ENCODE peak calls at places on chromosomes 4 and X, in eight cellular contexts. B, Z, U, Q, C, K, M and F are unnamed samples.

GRCh38 chr4:4334798-4335520 is 44.9 kb downstream of the ZBTB49 start:
- DNase-seq in B (peak; percentile 45), Z (peak; percentile 58), U (peak; percentile 60), Q (peak; percentile 41), C (peak; percentile 81), K (no peak), M (peak; percentile 44), F (peak; percentile 8)

GRCh38 chr4:31657859-31658258 is 937.7 kb downstream of the PCDH7 start:
- DNase-seq in B (no peak), Z (no peak), U (peak; percentile 12), Q (no peak), C (no peak), K (no peak), M (no peak), F (peak; percentile 26)

GRCh38 chr4:156298230-156298629 is 344.6 kb upstream of the CTSO start:
- DNase-seq in B (peak; percentile 17), Z (peak; percentile 81), U (peak; percentile 77), Q (no peak), C (no peak), K (no peak), M (no peak), F (peak; percentile 95)

GRCh38 chr4:173752610-173753009 is 222.6 kb upstream of the HAND2 start:
- DNase-seq in B (peak; percentile 41), Z (no peak), U (peak; percentile 38), Q (no peak), C (peak; percentile 85), K (no peak), M (peak; percentile 22), F (no peak)

GRCh38 chrX:13898084-13898483 is 81.2 kb upstream of the GPM6B start:
- DNase-seq in B (peak; percentile 2), Z (peak; percentile 2), U (peak; percentile 58), Q (no peak), C (no peak), K (peak; percentile 25), M (no peak), F (no peak)

GRCh38 chr4:173821031-173821430 is 291.0 kb upstream of the HAND2 start:
- DNase-seq in B (no peak), Z (peak; percentile 65), U (no peak), Q (no peak), C (no peak), K (no peak), M (no peak), F (peak; percentile 3)

GRCh38 chrX:3548743-3549441 is 164.6 kb downstream of the PRKX start:
- DNase-seq in B (peak; percentile 58), Z (peak; percentile 88), U (peak; percentile 86), Q (no peak), C (no peak), K (no peak), M (peak; percentile 9), F (peak; percentile 62)

GRCh38 chrX:118847676-118848075 is 24.1 kb downstream of the ZCCHC12 start:
- DNase-seq in B (peak; percentile 49), Z (peak; percentile 46), U (peak; percentile 68), Q (no peak), C (no peak), K (no peak), M (no peak), F (peak; percentile 12)

GRCh38 chr4:158787718-158788441 is 19.1 kb downstream of the FNIP2 start:
- DNase-seq in B (no peak), Z (no peak), U (no peak), Q (no peak), C (no peak), K (no peak), M (no peak), F (no peak)

GRCh38 chr4:158793021-158793420 is 24.2 kb downstream of the FNIP2 start:
- DNase-seq in B (no peak), Z (no peak), U (no peak), Q (no peak), C (no peak), K (no peak), M (no peak), F (no peak)

GRCh38 chr4:158788608-158789007 is 19.8 kb downstream of the FNIP2 start:
- DNase-seq in B (no peak), Z (no peak), U (no peak), Q (no peak), C (no peak), K (no peak), M (no peak), F (no peak)

GRCh38 chr4:158791588-158791987 is 22.8 kb downstream of the FNIP2 start:
- DNase-seq in B (no peak), Z (no peak), U (no peak), Q (no peak), C (no peak), K (no peak), M (no peak), F (no peak)

DNA sequence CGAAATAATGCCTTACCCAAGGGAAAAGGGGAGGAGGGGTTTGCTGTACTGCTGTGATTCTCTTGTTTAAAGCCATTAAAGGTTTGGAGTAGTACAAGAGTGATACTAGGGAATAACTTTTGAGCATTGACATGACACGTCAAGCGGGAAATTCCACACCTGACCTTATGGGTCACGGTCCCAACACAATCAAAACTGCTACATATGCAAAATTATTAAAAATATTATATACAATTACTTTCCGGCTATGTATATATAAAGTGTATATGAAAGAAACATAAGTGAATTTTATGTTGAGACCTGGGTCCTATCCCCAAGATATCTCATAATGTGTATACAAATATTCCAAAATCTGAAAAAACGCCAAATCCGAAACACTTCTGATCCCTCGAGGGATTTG is 21.0 kb downstream of the FNIP2 start:
- DNase-seq in B (no peak), Z (no peak), U (no peak), Q (no peak), C (no peak), K (no peak), M (no peak), F (no peak)
- H3K4me1 ChIP-seq in B (peaks cover 20% of the 10 kb centered on the region), Z (no peaks in the 10 kb centered on the region), U (peaks cover 64% of the 10 kb centered on the region), Q (peaks cover 95% of the 10 kb centered on the region), C (no peaks in the 10 kb centered on the region), K (peaks cover 49% of the 10 kb centered on the region), M (peaks cover 28% of the 10 kb centered on the region), F (peaks cover 9% of the 10 kb centered on the region)

GRCh38 chr4:1565598-1566295 is 118.4 kb downstream of the FAM53A start:
- DNase-seq in B (no peak), Z (no peak), U (no peak), Q (no peak), C (no peak), K (no peak), M (no peak), F (no peak)

GRCh38 chr4:1567808-1568581 is 116.1 kb downstream of the FAM53A start:
- DNase-seq in B (no peak), Z (no peak), U (no peak), Q (no peak), C (no peak), K (no peak), M (no peak), F (no peak)

GRCh38 chr4:1566838-1567518 is 117.1 kb downstream of the FAM53A start:
- DNase-seq in B (no peak), Z (no peak), U (no peak), Q (no peak), C (peak; percentile 63), K (no peak), M (no peak), F (no peak)

GRCh38 chr4:1568855-1569460 is 115.2 kb downstream of the FAM53A start:
- DNase-seq in B (no peak), Z (no peak), U (no peak), Q (no peak), C (no peak), K (no peak), M (no peak), F (no peak)

DNA sequence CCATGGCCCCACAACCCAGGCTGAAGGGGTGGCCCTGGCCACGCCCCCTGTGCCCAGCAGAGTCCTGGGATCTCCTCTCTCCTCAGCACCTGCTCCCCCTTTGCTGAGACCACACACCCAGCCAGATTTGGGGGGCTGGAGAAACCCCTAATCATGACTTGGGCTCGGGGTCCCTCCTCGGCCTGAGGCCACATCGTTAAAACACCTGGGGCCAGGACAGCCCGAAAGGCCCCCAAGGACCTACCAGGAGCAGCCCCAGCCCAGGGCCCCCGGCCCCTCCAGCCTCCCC is 116.7 kb downstream of the FAM53A start:
- DNase-seq in B (no peak), Z (no peak), U (no peak), Q (no peak), C (no peak), K (no peak), M (no peak), F (no peak)
- H3K4me1 ChIP-seq in B (peaks cover 4% of the 10 kb centered on the region), Z (no peaks in the 10 kb centered on the region), U (peaks cover 13% of the 10 kb centered on the region), Q (no peaks in the 10 kb centered on the region), C (peaks cover 9% of the 10 kb centered on the region), K (peaks cover 10% of the 10 kb centered on the region), M (no peaks in the 10 kb centered on the region), F (no peaks in the 10 kb centered on the region)

GRCh38 chr4:24881508-24882071 is 31.3 kb downstream of the CCDC149 start:
- DNase-seq in B (no peak), Z (no peak), U (no peak), Q (no peak), C (no peak), K (no peak), M (no peak), F (no peak)

GRCh38 chr4:24885342-24885741 is 27.5 kb downstream of the CCDC149 start:
- DNase-seq in B (no peak), Z (no peak), U (peak; percentile 8), Q (no peak), C (no peak), K (no peak), M (no peak), F (peak; percentile 29)

GRCh38 chr4:24886596-24886995 is 26.2 kb downstream of the CCDC149 start:
- DNase-seq in B (no peak), Z (no peak), U (no peak), Q (no peak), C (no peak), K (no peak), M (no peak), F (no peak)

GRCh38 chr4:24887881-24888430 is 24.9 kb downstream of the CCDC149 start:
- DNase-seq in B (no peak), Z (no peak), U (no peak), Q (no peak), C (no peak), K (no peak), M (no peak), F (no peak)

GRCh38 chr4:24884925-24885324 is 27.9 kb downstream of the CCDC149 start:
- DNase-seq in B (no peak), Z (no peak), U (no peak), Q (no peak), C (no peak), K (no peak), M (no peak), F (no peak)
- H3K4me1 ChIP-seq in B (no peaks in the 10 kb centered on the region), Z (no peaks in the 10 kb centered on the region), U (peaks cover 4% of the 10 kb centered on the region), Q (no peaks in the 10 kb centered on the region), C (no peaks in the 10 kb centered on the region), K (no peaks in the 10 kb centered on the region), M (no peaks in the 10 kb centered on the region), F (no peaks in the 10 kb centered on the region)

GRCh38 chr4:112649055-112649408 is 12.1 kb downstream of the LARP7 start:
- DNase-seq in B (no peak), Z (no peak), U (no peak), Q (no peak), C (no peak), K (no peak), M (no peak), F (no peak)

GRCh38 chr4:112651641-112652040 is 14.7 kb downstream of the LARP7 start:
- DNase-seq in B (no peak), Z (no peak), U (no peak), Q (no peak), C (no peak), K (no peak), M (no peak), F (no peak)

GRCh38 chr4:112655270-112655669 is 18.3 kb downstream of the LARP7 start:
- DNase-seq in B (no peak), Z (no peak), U (no peak), Q (no peak), C (no peak), K (no peak), M (no peak), F (no peak)

GRCh38 chr4:112650332-112650731 is 13.4 kb downstream of the LARP7 start:
- DNase-seq in B (no peak), Z (no peak), U (no peak), Q (no peak), C (no peak), K (no peak), M (no peak), F (no peak)

GRCh38 chr4:112652216-112652615 is 15.3 kb downstream of the LARP7 start:
- DNase-seq in B (no peak), Z (no peak), U (no peak), Q (no peak), C (peak; percentile 55), K (no peak), M (no peak), F (no peak)
- H3K4me1 ChIP-seq in B (no peaks in the 10 kb centered on the region), Z (no peaks in the 10 kb centered on the region), U (peaks cover 43% of the 10 kb centered on the region), Q (peaks cover 18% of the 10 kb centered on the region), C (peaks cover 4% of the 10 kb centered on the region), K (no peaks in the 10 kb centered on the region), M (no peaks in the 10 kb centered on the region), F (peaks cover 8% of the 10 kb centered on the region)